ENCODE peak calls at places on chromosomes 3 and 15, in four cellular contexts. D is heart left ventricle, I is AG04449, F is foreskin fibroblast. V is an unnamed sample.

GRCh38 chr3:132246212-132246611 is 71.0 kb upstream of the ACP3 start:
- DNase-seq in D (no peak), I (no peak), F (no peak), V (no peak)

GRCh38 chr3:126857928-126858327 is 125.0 kb upstream of the PLXNA1 start:
- DNase-seq in D (no peak), I (no peak), F (no peak), V (no peak)

GRCh38 chr15:62392411-62392810 is 227.3 kb upstream of the C2CD4B start:
- DNase-seq in D (no peak), I (no peak), F (no peak), V (peak; percentile 30)

GRCh38 chr3:139629033-139629432 is 48.7 kb downstream of the NMNAT3 start:
- DNase-seq in D (no peak), I (no peak), F (no peak), V (no peak)

GRCh38 chr3:18215639-18216038 is 209.5 kb downstream of the SATB1 start:
- DNase-seq in D (no peak), I (no peak), F (no peak), V (no peak)

GRCh38 chr15:67900621-67901147 is 60.8 kb upstream of the RNU6-1 start:
- DNase-seq in D (no peak), I (no peak), F (no peak), V (no peak)

GRCh38 chr3:133294253-133294652 is 105.6 kb upstream of the BFSP2 start:
- DNase-seq in D (no peak), I (no peak), F (no peak), V (peak; percentile 40)

GRCh38 chr3:94423566-94423965 is 360.7 kb downstream of the NSUN3 start:
- DNase-seq in D (no peak), I (peak; percentile 56), F (no peak), V (peak; percentile 71)

GRCh38 chr15:29822100-29822684 is at the start of gene TJP1:
- DNase-seq in D (peak; percentile 85), I (no peak), F (peak; percentile 75), V (peak; percentile 83)

GRCh38 chr15:100869151-100869999 is 10.3 kb upstream of the ALDH1A3 start:
- DNase-seq in D (no peak), I (no peak), F (no peak), V (no peak)
- TF ChIP-seq CTCF in D (no peak), I (peak; percentile 18), F (peak; percentile 34), V (peak; percentile 53)

GRCh38 chr15:72272213-72272996 is at the start of gene PARP6:
- DNase-seq in D (peak; percentile 99), I (peak; percentile 83), F (peak; percentile 98), V (peak; percentile 99)
- H3K4me3 ChIP-seq in D (peak within 1 kb of the TSS; percentile 93), I (peak within 1 kb of the TSS; percentile 85), F (peak within 1 kb of the TSS; percentile 86), V (peak within 1 kb of the TSS; percentile 82)

DNA sequence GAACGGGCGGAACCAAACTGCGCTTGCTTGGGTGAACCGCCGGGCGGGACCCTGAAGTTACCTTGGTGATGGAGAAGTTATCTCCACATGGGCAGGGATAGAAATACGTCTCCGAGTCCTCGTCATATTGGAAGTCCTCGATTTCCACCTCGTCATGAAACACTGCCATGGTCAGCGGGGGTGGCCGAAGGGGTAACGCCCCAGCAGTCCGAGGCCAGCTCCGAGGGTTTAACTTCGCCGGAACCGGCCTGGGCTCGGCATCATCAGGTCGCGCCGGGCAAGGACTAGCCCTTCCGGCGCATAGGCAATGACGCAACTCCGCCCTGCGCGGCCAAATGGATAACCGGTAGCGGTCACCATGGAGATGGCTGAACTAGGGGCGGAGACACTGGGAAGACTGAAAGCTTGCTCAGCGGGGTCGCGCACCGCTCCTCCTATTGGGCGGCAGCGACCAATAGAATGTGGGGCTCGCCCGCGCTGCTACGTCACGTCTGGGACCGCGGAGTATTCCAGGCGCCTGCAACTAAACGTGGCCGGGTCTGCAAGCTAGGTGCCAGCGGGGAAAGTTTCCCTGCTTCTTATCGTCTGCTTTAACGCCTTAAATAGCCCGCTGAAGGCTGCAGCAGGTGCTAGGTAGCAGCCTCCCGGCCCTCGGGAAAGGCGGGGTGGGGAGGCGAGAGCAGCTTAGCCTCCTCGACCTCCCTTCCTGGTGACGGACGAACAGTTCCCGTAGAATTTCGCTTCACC is at the start of the genes DPH3 and OXNAD1:
- DNase-seq in D (peak; percentile 100), I (peak; percentile 97), F (peak; percentile 100), V (peak; percentile 100)
- TF ChIP-seq CTCF in D (no peak), I (no peak), F (no peak), V (no peak)

DNA sequence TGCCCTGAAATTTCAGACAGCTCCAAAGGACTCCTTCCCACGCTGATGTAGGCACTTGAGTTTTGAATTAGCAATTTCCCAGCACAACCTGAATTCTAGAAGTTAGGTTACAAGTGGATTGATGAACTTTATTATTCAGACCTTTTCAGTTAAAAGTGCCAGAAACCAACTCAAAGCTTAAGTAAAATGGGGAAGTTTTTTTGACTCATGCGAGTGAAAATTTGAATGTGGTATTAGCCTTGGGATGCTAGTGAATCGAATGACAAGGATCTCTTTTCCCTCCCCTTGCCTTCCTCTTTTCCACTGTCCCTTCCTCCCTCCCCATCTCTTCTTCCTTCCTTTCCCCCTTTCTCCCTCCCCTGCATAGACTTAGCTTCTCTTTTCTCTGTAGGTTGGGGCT is 295.2 kb upstream of the PROK2 start:
- DNase-seq in D (no peak), I (no peak), F (no peak), V (no peak)
- H3K4me3 ChIP-seq in D (no peak overlapping the region), I (no peak overlapping the region), F (no peak overlapping the region), V (no peak overlapping the region)